ENCODE peak calls at places on chromosomes 16 and 17, in nine cellular contexts. One of them, this sample, is unnamed.
A peak's percentile ranks its signal among the peaks of the same experiment; 100 is the strongest.

GRCh38 chr16:70483426-70483825 is 29.0 kb downstream of the FCSK start:
- DNase-seq in heart left ventricle: no peak
- DNase-seq in A549: no peak
- DNase-seq in sigmoid colon: no peak
- DNase-seq in suprapubic skin: no peak
- DNase-seq in gastrocnemius medialis: no peak
- DNase-seq in transverse colon: no peak
- DNase-seq in body of pancreas: no peak
- DNase-seq in Peyer's patch: no peak
- DNase-seq in this sample: no peak

GRCh38 chr16:1610841-1611653 is 825 bp downstream of the IFT140 start:
- DNase-seq in sigmoid colon: no peak
- DNase-seq in suprapubic skin: no peak
- DNase-seq in A549: no peak
- DNase-seq in heart left ventricle: no peak
- DNase-seq in Peyer's patch: no peak
- DNase-seq in gastrocnemius medialis: no peak
- DNase-seq in body of pancreas: no peak
- DNase-seq in transverse colon: peak; percentile 12
- DNase-seq in this sample: no peak

GRCh38 chr17:390025-390424 is 37.4 kb upstream of the RPH3AL start:
- DNase-seq in Peyer's patch: no peak
- DNase-seq in heart left ventricle: no peak
- DNase-seq in suprapubic skin: no peak
- DNase-seq in transverse colon: no peak
- DNase-seq in body of pancreas: no peak
- DNase-seq in sigmoid colon: no peak
- DNase-seq in A549: no peak
- DNase-seq in gastrocnemius medialis: no peak
- DNase-seq in this sample: no peak

GRCh38 chr17:79027274-79027924 is 3.4 kb downstream of the C1QTNF1 start:
- DNase-seq in A549: no peak
- DNase-seq in Peyer's patch: no peak
- DNase-seq in transverse colon: no peak
- DNase-seq in body of pancreas: no peak
- DNase-seq in gastrocnemius medialis: no peak
- DNase-seq in sigmoid colon: peak; percentile 69
- DNase-seq in heart left ventricle: peak; percentile 71
- DNase-seq in suprapubic skin: peak; percentile 66
- DNase-seq in this sample: peak; percentile 78

GRCh38 chr16:66937725-66938337 is 2.5 kb downstream of the CES2 start:
- DNase-seq in A549: no peak
- DNase-seq in Peyer's patch: no peak
- DNase-seq in sigmoid colon: no peak
- DNase-seq in suprapubic skin: no peak
- DNase-seq in body of pancreas: no peak
- DNase-seq in heart left ventricle: no peak
- DNase-seq in transverse colon: no peak
- DNase-seq in gastrocnemius medialis: no peak
- DNase-seq in this sample: no peak

GRCh38 chr17:2551928-2552327 is 40.2 kb upstream of the METTL16 start:
- DNase-seq in gastrocnemius medialis: no peak
- DNase-seq in A549: no peak
- DNase-seq in heart left ventricle: no peak
- DNase-seq in Peyer's patch: no peak
- DNase-seq in transverse colon: no peak
- DNase-seq in suprapubic skin: no peak
- DNase-seq in sigmoid colon: no peak
- DNase-seq in body of pancreas: no peak
- DNase-seq in this sample: no peak

GRCh38 chr16:48444574-48444973 is 59.4 kb upstream of the SIAH1 start:
- DNase-seq in A549: peak; percentile 73
- DNase-seq in suprapubic skin: no peak
- DNase-seq in transverse colon: no peak
- DNase-seq in gastrocnemius medialis: no peak
- DNase-seq in Peyer's patch: no peak
- DNase-seq in sigmoid colon: peak; percentile 72
- DNase-seq in heart left ventricle: peak; percentile 37
- DNase-seq in body of pancreas: no peak
- DNase-seq in this sample: no peak

GRCh38 chr17:75684924-75685323 is 17.8 kb downstream of the SAP30BP start:
- DNase-seq in transverse colon: peak; percentile 63
- DNase-seq in A549: no peak
- DNase-seq in sigmoid colon: peak; percentile 53
- DNase-seq in heart left ventricle: no peak
- DNase-seq in gastrocnemius medialis: no peak
- DNase-seq in suprapubic skin: no peak
- DNase-seq in body of pancreas: no peak
- DNase-seq in Peyer's patch: no peak
- DNase-seq in this sample: peak; percentile 37

GRCh38 chr16:72291531-72291981 is 119.6 kb upstream of the PMFBP1 start:
- DNase-seq in gastrocnemius medialis: no peak
- DNase-seq in suprapubic skin: no peak
- DNase-seq in A549: peak; percentile 53
- DNase-seq in sigmoid colon: no peak
- DNase-seq in heart left ventricle: no peak
- DNase-seq in body of pancreas: no peak
- DNase-seq in transverse colon: no peak
- DNase-seq in Peyer's patch: no peak
- DNase-seq in this sample: no peak

GRCh38 chr17:43740541-43740940 is 18.1 kb downstream of the SOST start:
- DNase-seq in gastrocnemius medialis: no peak
- DNase-seq in A549: no peak
- DNase-seq in body of pancreas: no peak
- DNase-seq in Peyer's patch: no peak
- DNase-seq in sigmoid colon: no peak
- DNase-seq in transverse colon: no peak
- DNase-seq in heart left ventricle: no peak
- DNase-seq in suprapubic skin: no peak
- DNase-seq in this sample: no peak

GRCh38 chr17:82003411-82004381 is 19.0 kb downstream of the CENPX start:
- DNase-seq in sigmoid colon: peak; percentile 95
- DNase-seq in transverse colon: peak; percentile 53
- DNase-seq in body of pancreas: no peak
- DNase-seq in gastrocnemius medialis: peak; percentile 48
- DNase-seq in heart left ventricle: peak; percentile 70
- DNase-seq in suprapubic skin: peak; percentile 87
- DNase-seq in Peyer's patch: no peak
- DNase-seq in A549: peak; percentile 95
- DNase-seq in this sample: no peak

GRCh38 chr17:40480501-40481003 is 20.9 kb downstream of the TNS4 start:
- DNase-seq in heart left ventricle: peak; percentile 51
- DNase-seq in Peyer's patch: peak; percentile 71
- DNase-seq in body of pancreas: no peak
- DNase-seq in suprapubic skin: no peak
- DNase-seq in sigmoid colon: no peak
- DNase-seq in gastrocnemius medialis: no peak
- DNase-seq in A549: peak; percentile 59
- DNase-seq in transverse colon: peak; percentile 47
- DNase-seq in this sample: peak; percentile 91

GRCh38 chr17:28396635-28397239 is 9.3 kb downstream of the SLC46A1 start:
- DNase-seq in heart left ventricle: no peak
- DNase-seq in suprapubic skin: no peak
- DNase-seq in sigmoid colon: no peak
- DNase-seq in body of pancreas: no peak
- DNase-seq in A549: no peak
- DNase-seq in gastrocnemius medialis: no peak
- DNase-seq in Peyer's patch: no peak
- DNase-seq in transverse colon: no peak
- DNase-seq in this sample: no peak
- TF ChIP-seq POLR2A in heart left ventricle: no peak
- TF ChIP-seq POLR2A in suprapubic skin: no peak
- TF ChIP-seq POLR2A in sigmoid colon: no peak
- TF ChIP-seq POLR2A in body of pancreas: no peak
- TF ChIP-seq POLR2A in A549: no peak
- TF ChIP-seq POLR2A in gastrocnemius medialis: no peak
- TF ChIP-seq POLR2A in Peyer's patch: no peak
- TF ChIP-seq POLR2A in transverse colon: no peak
- TF ChIP-seq POLR2A in this sample: no peak

GRCh38 chr17:51057534-51057933 is 63.1 kb downstream of the SPAG9 start:
- DNase-seq in heart left ventricle: no peak
- DNase-seq in transverse colon: no peak
- DNase-seq in body of pancreas: no peak
- DNase-seq in Peyer's patch: no peak
- DNase-seq in gastrocnemius medialis: no peak
- DNase-seq in A549: no peak
- DNase-seq in sigmoid colon: no peak
- DNase-seq in suprapubic skin: no peak
- DNase-seq in this sample: no peak
- H3K27ac ChIP-seq in heart left ventricle: peak overlapping the region; percentile 72
- H3K27ac ChIP-seq in transverse colon: peak overlapping the region; percentile 62
- H3K27ac ChIP-seq in body of pancreas: peak overlapping the region; percentile 82
- H3K27ac ChIP-seq in Peyer's patch: peak overlapping the region; percentile 53
- H3K27ac ChIP-seq in gastrocnemius medialis: peak overlapping the region; percentile 78
- H3K27ac ChIP-seq in A549: no peak overlapping the region
- H3K27ac ChIP-seq in sigmoid colon: peak overlapping the region; percentile 74
- H3K27ac ChIP-seq in suprapubic skin: no peak overlapping the region
- H3K27ac ChIP-seq in this sample: no peak overlapping the region

DNA sequence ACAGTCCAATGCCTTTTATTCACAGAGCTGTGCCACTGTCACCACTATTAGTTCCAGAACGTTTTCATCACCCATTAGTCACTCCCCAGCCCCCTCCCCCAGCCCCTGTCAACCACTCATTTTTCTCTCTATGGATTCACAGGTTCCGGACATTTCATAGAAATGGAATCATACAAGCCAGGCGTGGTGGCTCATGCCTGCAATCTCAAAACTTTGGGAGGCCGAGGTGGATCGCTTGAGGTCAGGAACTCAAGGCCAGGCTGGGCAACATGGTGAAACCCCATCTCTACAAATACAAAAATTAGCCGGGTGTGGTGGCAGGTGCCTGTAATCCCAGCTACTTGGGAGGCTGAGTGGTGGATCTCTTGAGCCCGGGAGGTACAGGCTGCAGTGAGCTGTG is 759 bp upstream of the PAM16 start:
- DNase-seq in transverse colon: no peak
- DNase-seq in Peyer's patch: no peak
- DNase-seq in gastrocnemius medialis: no peak
- DNase-seq in A549: no peak
- DNase-seq in body of pancreas: no peak
- DNase-seq in sigmoid colon: peak; percentile 61
- DNase-seq in suprapubic skin: peak; percentile 54
- DNase-seq in heart left ventricle: no peak
- DNase-seq in this sample: no peak
- TF ChIP-seq POLR2A in transverse colon: no peak
- TF ChIP-seq POLR2A in Peyer's patch: no peak
- TF ChIP-seq POLR2A in gastrocnemius medialis: no peak
- TF ChIP-seq POLR2A in A549: no peak
- TF ChIP-seq POLR2A in body of pancreas: no peak
- TF ChIP-seq POLR2A in sigmoid colon: no peak
- TF ChIP-seq POLR2A in suprapubic skin: no peak
- TF ChIP-seq POLR2A in heart left ventricle: no peak
- TF ChIP-seq POLR2A in this sample: no peak

GRCh38 chr16:87578531-87578930 is 23.8 kb upstream of the JPH3 start:
- DNase-seq in body of pancreas: no peak
- DNase-seq in gastrocnemius medialis: no peak
- DNase-seq in suprapubic skin: no peak
- DNase-seq in A549: no peak
- DNase-seq in transverse colon: no peak
- DNase-seq in sigmoid colon: no peak
- DNase-seq in Peyer's patch: no peak
- DNase-seq in heart left ventricle: no peak
- DNase-seq in this sample: no peak

GRCh38 chr16:87579691-87580090 is 22.6 kb upstream of the JPH3 start:
- DNase-seq in Peyer's patch: no peak
- DNase-seq in sigmoid colon: no peak
- DNase-seq in body of pancreas: no peak
- DNase-seq in suprapubic skin: no peak
- DNase-seq in gastrocnemius medialis: no peak
- DNase-seq in A549: no peak
- DNase-seq in heart left ventricle: no peak
- DNase-seq in transverse colon: no peak
- DNase-seq in this sample: no peak

GRCh38 chr16:87572959-87573358 is 29.3 kb upstream of the JPH3 start:
- DNase-seq in transverse colon: no peak
- DNase-seq in A549: no peak
- DNase-seq in body of pancreas: no peak
- DNase-seq in suprapubic skin: no peak
- DNase-seq in gastrocnemius medialis: no peak
- DNase-seq in sigmoid colon: no peak
- DNase-seq in Peyer's patch: no peak
- DNase-seq in heart left ventricle: no peak
- DNase-seq in this sample: no peak

GRCh38 chr16:87575027-87575804 is 27.1 kb upstream of the JPH3 start:
- DNase-seq in suprapubic skin: no peak
- DNase-seq in A549: peak; percentile 38
- DNase-seq in Peyer's patch: no peak
- DNase-seq in gastrocnemius medialis: no peak
- DNase-seq in transverse colon: no peak
- DNase-seq in heart left ventricle: no peak
- DNase-seq in body of pancreas: no peak
- DNase-seq in sigmoid colon: no peak
- DNase-seq in this sample: no peak

DNA sequence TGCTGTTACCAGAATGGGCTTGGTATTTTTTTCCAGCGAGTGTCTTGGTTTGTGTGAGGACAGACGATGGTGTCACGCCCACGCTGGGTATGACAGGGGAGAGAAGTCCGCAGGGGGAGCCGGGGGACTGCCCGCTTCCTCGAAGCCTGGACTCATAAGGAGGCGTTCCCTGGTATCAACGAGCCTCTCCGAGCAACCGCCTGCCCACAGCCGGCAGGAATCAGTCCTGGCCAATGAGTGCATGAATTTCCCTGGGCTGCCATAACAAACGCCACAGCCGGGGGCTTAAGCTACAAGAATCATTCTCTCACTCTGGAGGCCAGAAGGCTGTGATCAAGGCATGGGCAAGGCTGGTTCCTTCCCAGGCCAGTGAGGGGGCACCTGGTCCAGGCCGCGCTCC is 26.1 kb upstream of the JPH3 start:
- DNase-seq in gastrocnemius medialis: no peak
- DNase-seq in sigmoid colon: no peak
- DNase-seq in suprapubic skin: no peak
- DNase-seq in Peyer's patch: no peak
- DNase-seq in heart left ventricle: no peak
- DNase-seq in A549: no peak
- DNase-seq in body of pancreas: no peak
- DNase-seq in transverse colon: no peak
- DNase-seq in this sample: no peak
- H3K27ac ChIP-seq in gastrocnemius medialis: no peak overlapping the region
- H3K27ac ChIP-seq in sigmoid colon: no peak overlapping the region
- H3K27ac ChIP-seq in suprapubic skin: no peak overlapping the region
- H3K27ac ChIP-seq in Peyer's patch: no peak overlapping the region
- H3K27ac ChIP-seq in heart left ventricle: no peak overlapping the region
- H3K27ac ChIP-seq in A549: no peak overlapping the region
- H3K27ac ChIP-seq in body of pancreas: no peak overlapping the region
- H3K27ac ChIP-seq in transverse colon: no peak overlapping the region
- H3K27ac ChIP-seq in this sample: no peak overlapping the region

This sample was measured in spleen.